ENCODE peak calls at places on chromosomes 4 and X, in five cellular contexts. One of them, this sample, is unnamed.

GRCh38 chr4:176548571-176548970 is 228.8 kb downstream of the SPCS3 start:
- DNase-seq in NCI-H1092: no peak
- DNase-seq in AG08396: peak
- DNase-seq in omental fat pad: no peak
- DNase-seq in thyroid gland: no peak
- DNase-seq in this sample: no peak

GRCh38 chr4:47203593-47203992 is 172.2 kb downstream of the GABRB1 start:
- DNase-seq in thyroid gland: no peak
- DNase-seq in omental fat pad: no peak
- DNase-seq in NCI-H1092: no peak
- DNase-seq in AG08396: no peak
- DNase-seq in this sample: no peak

GRCh38 chr4:8378101-8378724 is 62.3 kb downstream of the ACOX3 start:
- DNase-seq in omental fat pad: no peak
- DNase-seq in NCI-H1092: no peak
- DNase-seq in AG08396: no peak
- DNase-seq in thyroid gland: no peak
- DNase-seq in this sample: no peak

GRCh38 chr4:109440948-109441347 is 7.3 kb downstream of the SEC24B start:
- DNase-seq in omental fat pad: no peak
- DNase-seq in NCI-H1092: no peak
- DNase-seq in thyroid gland: no peak
- DNase-seq in AG08396: peak
- DNase-seq in this sample: no peak

GRCh38 chr4:51995647-51996046 is 24.5 kb downstream of the LRRC66 start:
- DNase-seq in NCI-H1092: no peak
- DNase-seq in AG08396: no peak
- DNase-seq in thyroid gland: no peak
- DNase-seq in omental fat pad: no peak
- DNase-seq in this sample: no peak

GRCh38 chr4:111359602-111360001 is 736.7 kb upstream of the PITX2 start:
- DNase-seq in NCI-H1092: no peak
- DNase-seq in omental fat pad: no peak
- DNase-seq in thyroid gland: no peak
- DNase-seq in AG08396: no peak
- DNase-seq in this sample: no peak

GRCh38 chrX:74421181-74422028 is at the start of gene SLC16A2:
- DNase-seq in thyroid gland: peak
- DNase-seq in NCI-H1092: peak
- DNase-seq in omental fat pad: no peak
- DNase-seq in AG08396: peak
- DNase-seq in this sample: peak

GRCh38 chrX:51484616-51485015 is 11.8 kb downstream of the NUDT11 start:
- DNase-seq in NCI-H1092: no peak
- DNase-seq in omental fat pad: no peak
- DNase-seq in AG08396: no peak
- DNase-seq in thyroid gland: no peak
- DNase-seq in this sample: no peak

GRCh38 chr4:82746705-82747567 is 51.7 kb downstream of the SCD5 start:
- DNase-seq in NCI-H1092: no peak
- DNase-seq in AG08396: no peak
- DNase-seq in thyroid gland: no peak
- DNase-seq in omental fat pad: no peak
- DNase-seq in this sample: no peak

GRCh38 chr4:19402666-19403065 is 849.0 kb upstream of the SLIT2 start:
- DNase-seq in thyroid gland: no peak
- DNase-seq in NCI-H1092: no peak
- DNase-seq in omental fat pad: no peak
- DNase-seq in AG08396: peak
- DNase-seq in this sample: no peak

GRCh38 chrX:63764946-63765345 is 20.1 kb downstream of the ARHGEF9 start:
- DNase-seq in AG08396: no peak
- DNase-seq in NCI-H1092: no peak
- DNase-seq in omental fat pad: no peak
- DNase-seq in thyroid gland: no peak
- DNase-seq in this sample: no peak

GRCh38 chrX:49155243-49155899 is 7.2 kb upstream of the MAGIX start:
- DNase-seq in NCI-H1092: no peak
- DNase-seq in AG08396: peak
- DNase-seq in thyroid gland: peak
- DNase-seq in omental fat pad: no peak
- DNase-seq in this sample: no peak

GRCh38 chr4:185470503-185471195 is 884 bp downstream of the CCDC110 start:
- DNase-seq in AG08396: peak
- DNase-seq in NCI-H1092: peak
- DNase-seq in thyroid gland: peak
- DNase-seq in omental fat pad: peak
- DNase-seq in this sample: no peak

GRCh38 chrX:12996934-12997435 is 22.1 kb downstream of the TMSB4X start:
- DNase-seq in NCI-H1092: no peak
- DNase-seq in thyroid gland: no peak
- DNase-seq in omental fat pad: no peak
- DNase-seq in AG08396: no peak
- DNase-seq in this sample: no peak

GRCh38 chrX:29841750-29842149 is 373.6 kb upstream of the MAGEB2 start:
- DNase-seq in AG08396: no peak
- DNase-seq in NCI-H1092: no peak
- DNase-seq in omental fat pad: no peak
- DNase-seq in thyroid gland: no peak
- DNase-seq in this sample: no peak